ENCODE peak calls at places on chromosomes 16 and 17, in nine cellular contexts. K, R, T, I, M, H, U, V and D are unnamed samples.

GRCh38 chr17:64686705-64687104 is 24.6 kb upstream of the SMURF2 start:
- DNase-seq in U (no peak), M (no peak), V (no peak), R (no peak), K (no peak), T (peak; percentile 42), H (no peak), I (no peak), D (no peak)

GRCh38 chr17:50927287-50927686 is 61.1 kb upstream of the TOB1 start:
- DNase-seq in U (no peak), K (no peak), H (no peak), I (no peak), R (no peak), M (peak; percentile 63), V (no peak), T (no peak), D (no peak)

GRCh38 chr16:58197314-58198012 is 443 bp downstream of the CSNK2A2 start:
- DNase-seq in V (no peak), R (peak; percentile 15), T (no peak), I (no peak), M (no peak), K (no peak), H (no peak), U (no peak), D (no peak)

GRCh38 chr17:43723697-43724359 is 34.8 kb downstream of the SOST start:
- DNase-seq in K (no peak), V (no peak), T (no peak), R (peak; percentile 18), M (no peak), U (no peak), H (peak; percentile 17), I (peak; percentile 94), D (peak; percentile 83)

GRCh38 chr17:82316651-82317393 is 586 bp downstream of the CD7 start:
- DNase-seq in U (no peak), R (peak; percentile 8), K (no peak), V (no peak), H (no peak), I (no peak), M (no peak), T (no peak), D (no peak)

GRCh38 chr16:86508947-86509758 is 1.2 kb upstream of the FOXF1 start:
- DNase-seq in K (no peak), T (no peak), R (peak; percentile 63), U (no peak), I (no peak), H (no peak), M (no peak), V (no peak), D (no peak)

GRCh38 chr17:73657473-73658116 is 13.3 kb upstream of the SDK2 start:
- DNase-seq in V (no peak), I (peak; percentile 70), U (no peak), K (no peak), M (peak; percentile 69), T (peak; percentile 65), H (peak; percentile 53), R (peak; percentile 63), D (no peak)

GRCh38 chr16:50534556-50534955 is 13.6 kb upstream of the NKD1 start:
- DNase-seq in I (no peak), K (no peak), M (no peak), U (peak; percentile 6), R (no peak), V (no peak), H (no peak), T (no peak), D (no peak)

GRCh38 chr17:8162232-8162996 is at the start of gene VAMP2:
- DNase-seq in R (peak; percentile 86), V (no peak), T (peak; percentile 86), H (no peak), I (peak; percentile 56), K (no peak), U (peak; percentile 76), M (peak; percentile 83), D (peak; percentile 91)

GRCh38 chr17:48575066-48575582 is 3.0 kb downstream of the HOXB4 start:
- DNase-seq in M (no peak), R (no peak), T (no peak), U (no peak), V (no peak), H (no peak), I (no peak), K (no peak), D (no peak)

GRCh38 chr17:48574523-48575065 is 3.6 kb downstream of the HOXB4 start:
- DNase-seq in K (no peak), U (no peak), M (no peak), T (no peak), H (no peak), R (no peak), V (no peak), I (no peak), D (no peak)

GRCh38 chr17:48577330-48577945 is 712 bp downstream of the HOXB4 start:
- DNase-seq in R (no peak), U (no peak), M (no peak), K (no peak), H (no peak), V (no peak), I (no peak), T (no peak), D (no peak)

GRCh38 chr17:48576479-48577309 is 1.5 kb downstream of the HOXB4 start:
- DNase-seq in K (no peak), M (no peak), H (no peak), I (no peak), R (no peak), T (no peak), V (no peak), U (peak; percentile 58), D (no peak)

DNA sequence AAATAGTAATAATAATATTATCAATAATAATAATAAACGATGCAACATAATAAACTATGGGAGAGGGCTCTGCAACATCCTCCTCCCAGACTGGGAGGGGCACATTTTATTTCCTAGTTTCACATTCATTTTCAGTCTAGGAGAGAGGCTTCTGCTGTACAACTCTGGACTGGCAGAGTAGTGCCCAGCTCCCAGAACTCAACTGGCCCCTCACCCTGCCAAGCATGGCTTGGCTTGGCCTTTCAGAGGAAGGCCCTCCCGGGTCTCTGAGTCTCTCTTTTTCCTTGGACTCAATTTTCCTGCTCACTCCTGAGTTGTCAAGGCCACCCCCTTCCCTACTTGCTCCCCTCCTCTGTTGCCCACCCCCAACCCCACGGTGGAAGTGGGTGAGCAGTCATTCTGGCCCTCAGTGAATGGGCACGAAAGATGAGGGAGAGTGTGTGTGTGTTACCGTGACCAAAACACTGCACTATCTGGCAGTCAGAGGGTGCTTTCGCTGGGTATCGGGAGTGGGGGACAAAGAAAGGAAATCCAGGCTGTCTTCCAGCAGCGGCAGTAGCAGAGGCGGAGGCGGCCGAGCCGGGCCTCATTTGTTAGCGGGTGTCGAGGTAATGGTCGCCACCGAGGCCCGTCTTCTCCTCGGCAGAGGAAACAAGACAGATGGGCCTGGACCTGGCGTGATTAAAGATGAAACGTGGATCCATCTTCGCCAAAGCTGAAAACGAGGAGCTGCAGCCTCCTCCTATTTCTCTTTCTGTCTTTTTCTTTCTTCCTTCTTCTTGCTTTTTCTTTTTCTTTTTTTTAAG is 2.3 kb downstream of the HOXB4 start:
- DNase-seq in H (no peak), I (no peak), R (no peak), K (no peak), M (no peak), T (no peak), V (no peak), U (no peak), D (no peak)
- H3K4me3 ChIP-seq in H (no peak overlapping the region), I (no peak overlapping the region), R (peak overlapping the region; percentile 50), K (no peak overlapping the region), M (no peak overlapping the region), T (peak overlapping the region; percentile 58), V (no peak overlapping the region), U (peak overlapping the region; percentile 57), D (peak overlapping the region; percentile 51)

DNA sequence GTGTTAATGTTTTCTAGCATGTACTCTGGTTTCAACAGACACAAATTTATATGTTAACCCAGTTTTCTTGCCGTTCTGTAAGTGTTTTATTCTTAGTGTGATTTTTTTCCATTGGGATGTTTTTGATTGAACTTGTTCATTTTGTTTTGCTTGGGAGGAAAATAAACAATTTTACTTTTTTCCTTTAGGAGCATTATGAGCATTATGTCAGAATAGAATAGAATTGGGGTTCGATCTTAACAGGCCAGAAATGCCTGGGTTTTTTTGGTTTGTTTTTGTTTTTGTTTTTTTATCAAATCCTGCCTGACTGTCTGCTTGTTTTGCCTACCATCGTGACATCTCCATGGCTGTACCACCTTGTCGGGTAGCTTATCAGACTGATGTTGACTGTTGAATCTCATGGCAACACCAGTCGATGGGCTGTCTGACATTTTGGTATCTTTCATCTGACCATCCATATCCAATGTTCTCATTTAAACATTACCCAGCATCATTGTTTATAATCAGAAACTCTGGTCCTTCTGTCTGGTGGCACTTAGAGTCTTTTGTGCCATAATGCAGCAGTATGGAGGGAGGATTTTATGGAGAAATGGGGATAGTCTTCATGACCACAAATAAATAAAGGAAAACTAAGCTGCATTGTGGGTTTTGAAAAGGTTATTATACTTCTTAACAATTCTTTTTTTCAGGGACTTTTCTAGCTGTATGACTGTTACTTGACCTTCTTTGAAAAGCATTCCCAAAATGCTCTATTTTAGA is 51.7 kb downstream of the TUBD1 start:
- DNase-seq in M (no peak), V (no peak), H (no peak), T (no peak), U (no peak), I (no peak), K (no peak), R (no peak), D (no peak)
- H3K4me1 ChIP-seq in M (peaks cover 25% of the 10 kb centered on the region), V (peaks cover 3% of the 10 kb centered on the region), H (peaks cover 65% of the 10 kb centered on the region), T (peaks cover 57% of the 10 kb centered on the region), U (peaks cover 9% of the 10 kb centered on the region), I (peaks cover 33% of the 10 kb centered on the region), K (peaks cover 7% of the 10 kb centered on the region), R (peaks cover 30% of the 10 kb centered on the region), D (peaks cover 4% of the 10 kb centered on the region)

DNA sequence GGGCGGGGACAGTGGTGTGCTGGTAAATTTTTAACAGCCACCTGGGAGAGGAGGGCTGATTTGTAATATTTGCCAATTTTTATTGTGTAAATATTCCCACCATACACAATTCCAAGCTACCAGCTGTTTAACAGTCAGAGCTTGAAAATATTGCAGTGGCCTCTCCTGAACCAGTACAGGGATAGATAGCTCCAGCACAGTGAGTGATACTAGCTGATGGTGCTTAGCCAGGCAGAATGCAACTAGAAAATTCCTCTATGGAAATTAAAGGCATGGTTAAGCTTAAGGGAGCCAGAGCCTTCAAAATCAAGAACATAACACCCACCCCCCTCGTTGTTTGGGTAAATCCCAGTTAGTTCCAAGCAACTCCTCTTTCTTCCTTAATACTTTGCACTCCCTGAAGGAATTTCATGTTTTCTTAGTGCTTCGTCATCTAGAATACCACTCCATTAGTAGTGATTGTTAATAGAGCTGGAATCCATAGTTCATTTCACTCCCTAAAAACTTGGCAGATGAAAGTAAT is 96.6 kb downstream of the CYB561 start:
- DNase-seq in M (no peak), U (no peak), K (no peak), V (no peak), I (no peak), R (no peak), T (no peak), H (no peak), D (no peak)
- H3K4me3 ChIP-seq in M (no peak overlapping the region), U (no peak overlapping the region), K (no peak overlapping the region), V (no peak overlapping the region), I (no peak overlapping the region), R (no peak overlapping the region), T (no peak overlapping the region), H (no peak overlapping the region), D (no peak overlapping the region)

DNA sequence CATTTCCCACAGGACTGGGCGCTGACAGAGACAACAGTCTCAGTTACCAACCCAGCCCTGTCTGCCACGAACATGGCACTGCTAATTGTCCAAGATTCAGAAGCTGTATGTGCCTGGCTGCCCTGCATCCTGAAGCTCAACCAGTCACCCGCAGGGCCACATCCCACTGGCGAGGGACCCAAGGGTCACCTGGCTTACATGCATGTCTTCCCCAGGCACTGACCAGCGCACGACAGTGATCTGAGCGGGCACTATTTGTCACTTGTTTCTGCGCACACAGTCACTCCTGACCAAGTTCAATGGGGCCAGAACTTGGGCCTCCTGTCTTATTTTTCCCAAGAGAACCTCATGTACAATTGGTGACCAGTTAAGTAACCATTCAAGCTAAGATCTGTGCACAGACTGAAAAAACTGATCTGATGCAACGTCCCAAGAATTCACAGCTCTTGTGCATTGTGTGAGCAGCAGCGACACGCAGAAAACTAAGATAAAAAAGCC is 13.1 kb downstream of the USP7 start:
- DNase-seq in M (no peak), U (no peak), H (no peak), R (no peak), I (no peak), V (no peak), K (no peak), T (no peak), D (no peak)
- H3K4me1 ChIP-seq in M (peaks cover 6% of the 10 kb centered on the region), U (peaks cover under 1% of the 10 kb centered on the region), H (peaks cover 94% of the 10 kb centered on the region), R (peaks cover 81% of the 10 kb centered on the region), I (peaks cover 20% of the 10 kb centered on the region), V (peaks cover 6% of the 10 kb centered on the region), K (peaks cover 20% of the 10 kb centered on the region), T (peaks cover 95% of the 10 kb centered on the region), D (peaks cover 83% of the 10 kb centered on the region)